ENCODE peak calls at places on chromosomes 12 and 14, in seven cellular contexts. T, B, N, A, M, S and D are unnamed samples.

GRCh38 chr12:56286044-56286830 is 13.9 kb downstream of the CS start:
- DNase-seq in T (no peak), B (no peak), N (no peak), A (no peak), M (no peak), S (no peak), D (no peak)

GRCh38 chr12:66962316-66962715 is 283.4 kb upstream of the GRIP1 start:
- DNase-seq in T (no peak), B (no peak), N (no peak), A (no peak), M (no peak), S (no peak), D (no peak)

GRCh38 chr12:27652174-27652763 is 44.0 kb upstream of the REP15 start:
- DNase-seq in T (peak; percentile 52), B (no peak), N (peak; percentile 79), A (peak; percentile 88), M (peak; percentile 71), S (peak; percentile 58), D (peak; percentile 68)

GRCh38 chr14:65132855-65133254 is 30.5 kb upstream of the MAX start:
- DNase-seq in T (no peak), B (no peak), N (no peak), A (no peak), M (peak; percentile 82), S (no peak), D (no peak)

GRCh38 chr14:56300495-56300894 is 182.3 kb downstream of the PELI2 start:
- DNase-seq in T (peak; percentile 78), B (no peak), N (no peak), A (no peak), M (no peak), S (no peak), D (no peak)

GRCh38 chr12:132342322-132342721 is 12.9 kb upstream of the GALNT9 start:
- DNase-seq in T (no peak), B (no peak), N (peak; percentile 17), A (peak; percentile 12), M (peak; percentile 20), S (peak; percentile 80), D (no peak)

GRCh38 chr12:107263980-107264379 is 170.6 kb upstream of the CRY1 start:
- DNase-seq in T (no peak), B (no peak), N (no peak), A (no peak), M (no peak), S (no peak), D (no peak)

GRCh38 chr12:131711551-131712205 is 788 bp downstream of the SFSWAP start:
- DNase-seq in T (no peak), B (no peak), N (no peak), A (peak; percentile 36), M (no peak), S (no peak), D (peak; percentile 52)

GRCh38 chr12:28961948-28962384 is 187.1 kb upstream of the FAR2 start:
- DNase-seq in T (peak; percentile 39), B (no peak), N (no peak), A (no peak), M (no peak), S (no peak), D (no peak)

GRCh38 chr14:96400495-96400894 is 8.6 kb downstream of the AK7 start:
- DNase-seq in T (no peak), B (no peak), N (no peak), A (no peak), M (no peak), S (no peak), D (no peak)

GRCh38 chr14:53952533-53952932 is 4.1 kb downstream of the BMP4 start:
- DNase-seq in T (no peak), B (no peak), N (no peak), A (no peak), M (no peak), S (no peak), D (no peak)

GRCh38 chr12:53046655-53047220 is 3.1 kb upstream of the TNS2 start:
- DNase-seq in T (peak; percentile 87), B (no peak), N (peak; percentile 54), A (peak; percentile 89), M (peak; percentile 51), S (peak; percentile 72), D (no peak)
- H3K9ac ChIP-seq in T (peak overlapping the region; percentile 84), B (peak overlapping the region; percentile 52), N (peak overlapping the region; percentile 97), A (peak overlapping the region; percentile 83), M (peak overlapping the region; percentile 83), S (peak overlapping the region; percentile 68), D (peak overlapping the region; percentile 71)

DNA sequence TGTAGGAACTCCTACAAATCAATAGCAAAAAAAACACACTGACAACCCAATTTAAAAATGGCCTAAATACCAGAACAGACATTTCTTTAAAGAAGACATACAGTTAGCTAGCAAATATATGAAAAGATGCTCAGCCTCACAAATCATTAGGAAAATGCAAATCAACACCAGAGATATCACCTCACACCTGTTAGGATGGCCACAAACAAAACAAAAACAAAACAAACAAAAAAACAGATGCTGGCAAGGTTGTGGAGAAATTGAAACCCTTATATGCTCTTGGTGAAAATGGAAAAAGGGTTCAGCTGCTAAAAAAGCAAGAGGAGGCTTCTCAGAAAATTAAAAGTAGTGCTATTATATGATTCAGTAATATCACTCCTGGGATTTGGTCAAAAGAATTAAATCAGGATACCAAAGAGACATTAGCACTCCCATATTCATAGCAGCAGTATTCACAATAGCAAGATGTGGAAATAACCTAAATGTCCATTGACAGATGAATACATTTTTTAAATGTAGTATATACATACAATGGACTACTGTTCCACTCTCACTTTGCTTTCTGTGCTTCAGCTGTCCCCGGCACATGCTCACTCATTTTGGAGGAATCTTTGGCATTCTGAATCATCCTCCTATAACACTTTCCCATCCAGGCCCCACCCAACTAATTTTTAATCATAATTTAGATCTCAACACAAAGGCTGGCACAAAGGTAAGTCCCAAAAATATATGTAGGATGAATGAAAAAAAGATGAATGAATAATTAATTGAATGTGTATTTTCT is 99.1 kb downstream of the SYT1 start:
- DNase-seq in T (peak; percentile 61), B (no peak), N (no peak), A (peak; percentile 68), M (no peak), S (no peak), D (no peak)
- H3K9ac ChIP-seq in T (no peak overlapping the region), B (no peak overlapping the region), N (no peak overlapping the region), A (no peak overlapping the region), M (no peak overlapping the region), S (no peak overlapping the region), D (no peak overlapping the region)

GRCh38 chr12:112854344-112854743 is 52.4 kb upstream of the OAS1 start:
- DNase-seq in T (no peak), B (no peak), N (no peak), A (no peak), M (no peak), S (no peak), D (no peak)

GRCh38 chr12:112851024-112851777 is 55.6 kb upstream of the OAS1 start:
- DNase-seq in T (no peak), B (no peak), N (no peak), A (no peak), M (no peak), S (no peak), D (no peak)

GRCh38 chr12:112852127-112852526 is 54.6 kb upstream of the OAS1 start:
- DNase-seq in T (no peak), B (no peak), N (no peak), A (no peak), M (no peak), S (no peak), D (no peak)

GRCh38 chr12:112850343-112850742 is 56.4 kb upstream of the OAS1 start:
- DNase-seq in T (no peak), B (no peak), N (no peak), A (no peak), M (no peak), S (no peak), D (no peak)

DNA sequence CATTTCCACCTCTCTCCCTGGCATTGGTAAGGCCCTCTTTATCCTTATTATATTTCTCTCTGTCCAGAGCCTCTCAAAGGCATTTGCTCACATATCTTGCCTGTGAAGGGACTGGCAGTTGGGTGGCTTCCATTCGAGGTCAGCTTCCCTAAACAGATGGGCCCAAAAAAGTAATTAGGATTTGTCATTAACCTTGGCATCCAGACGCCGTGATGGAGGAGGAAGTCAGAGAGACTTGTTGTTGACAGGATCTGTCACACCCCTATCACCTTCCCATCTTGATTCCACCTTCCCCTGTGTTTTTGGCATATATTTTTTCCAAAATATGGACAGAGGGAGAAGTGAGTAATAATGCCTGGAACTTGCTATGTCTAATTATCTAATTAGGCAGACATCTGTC is 54.0 kb upstream of the OAS1 start:
- DNase-seq in T (no peak), B (no peak), N (no peak), A (no peak), M (no peak), S (no peak), D (no peak)
- H3K9ac ChIP-seq in T (no peak overlapping the region), B (no peak overlapping the region), N (no peak overlapping the region), A (no peak overlapping the region), M (no peak overlapping the region), S (no peak overlapping the region), D (no peak overlapping the region)

GRCh38 chr14:69693823-69694729 is 72.9 kb upstream of the SRSF5 start:
- DNase-seq in T (no peak), B (no peak), N (no peak), A (peak; percentile 47), M (peak; percentile 86), S (no peak), D (peak; percentile 60)

GRCh38 chr14:69696633-69697557 is 70.0 kb upstream of the SRSF5 start:
- DNase-seq in T (peak; percentile 32), B (no peak), N (no peak), A (peak; percentile 21), M (no peak), S (no peak), D (peak; percentile 61)

GRCh38 chr14:69695664-69696527 is 71.0 kb upstream of the SRSF5 start:
- DNase-seq in T (peak; percentile 50), B (no peak), N (no peak), A (peak; percentile 38), M (no peak), S (no peak), D (peak; percentile 81)

GRCh38 chr14:69693145-69693544 is 73.8 kb upstream of the SRSF5 start:
- DNase-seq in T (no peak), B (no peak), N (no peak), A (no peak), M (no peak), S (no peak), D (peak; percentile 94)

DNA sequence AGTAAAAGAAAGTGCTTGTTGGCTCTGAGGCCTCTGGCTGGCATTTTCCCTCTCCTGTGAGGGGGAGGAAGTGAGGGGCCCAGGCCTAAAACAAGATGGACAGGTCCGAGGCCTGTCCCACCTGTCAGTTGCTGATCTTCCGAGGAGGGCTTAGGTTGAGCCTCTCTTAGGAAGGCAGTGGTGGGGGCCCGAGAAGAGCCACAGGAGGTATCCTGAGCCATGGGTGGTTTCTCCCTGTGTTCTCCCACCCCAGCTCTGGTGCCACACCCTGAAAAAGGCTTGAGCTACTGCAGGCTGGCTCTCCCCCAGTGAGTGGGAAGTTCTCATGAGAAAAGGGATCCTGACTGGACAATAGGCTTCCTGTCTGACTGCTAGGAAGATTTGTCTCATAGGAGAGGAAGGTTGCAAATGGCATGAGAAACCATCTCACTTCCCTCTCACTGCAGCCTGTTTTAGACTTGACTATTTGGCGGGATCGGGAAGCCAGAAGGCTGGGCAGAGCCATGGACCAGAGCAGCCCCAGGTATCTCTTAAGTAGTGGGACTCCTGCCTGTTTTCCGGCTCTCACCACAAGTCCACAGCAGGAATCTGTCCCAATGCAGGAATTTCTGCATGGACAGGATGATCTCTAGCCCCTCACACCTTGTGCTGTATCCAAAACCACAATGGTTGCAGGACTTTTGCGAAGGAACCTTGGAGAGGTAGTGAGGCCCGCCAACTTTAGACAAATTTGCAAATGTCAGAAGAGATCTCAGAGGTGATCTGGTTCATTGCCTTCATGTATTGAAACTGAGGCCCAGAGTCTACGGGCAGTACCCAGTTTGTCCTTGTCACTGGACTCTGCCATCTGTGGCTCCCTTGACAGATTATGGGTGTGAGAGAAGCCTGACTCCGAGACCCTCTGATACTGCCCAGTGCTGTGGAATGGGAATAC is 71.9 kb upstream of the SRSF5 start:
- DNase-seq in T (peak; percentile 47), B (no peak), N (no peak), A (peak; percentile 72), M (no peak), S (no peak), D (peak; percentile 77)
- H3K9ac ChIP-seq in T (no peak overlapping the region), B (no peak overlapping the region), N (no peak overlapping the region), A (peak overlapping the region; percentile 30), M (peak overlapping the region; percentile 57), S (no peak overlapping the region), D (peak overlapping the region; percentile 59)